ENCODE peak calls at places on chromosomes 3 and 15, in seven cellular contexts. One of them, this sample, is unnamed.

GRCh38 chr15:96737408-96737807 is 406.9 kb downstream of the NR2F2 start:
- DNase-seq in stimulated activated naive B cell treated with anti-CD40 and anti-IgM and Interleukin-4, amounts not matched to agents 10 μg/mL and 1 μg/mL and 100 μg/mL, for 72 hours: no peak
- DNase-seq in K562: no peak
- DNase-seq in lower leg skin: no peak
- DNase-seq in Calu3: no peak
- DNase-seq in stimulated activated CD8-positive, alpha-beta memory T cell treated with anti-CD3 and anti-CD28 coated beads, Interleukin-2, amount 100 ng/mL, for 48 hours: no peak
- DNase-seq in NCI-H524 treated with DMSO at 0.1 percent for 48 hours: no peak
- DNase-seq in this sample: no peak

GRCh38 chr3:63015614-63016016 is 140.4 kb upstream of the CADPS start:
- DNase-seq in NCI-H524 treated with DMSO at 0.1 percent for 48 hours: peak
- DNase-seq in stimulated activated CD8-positive, alpha-beta memory T cell treated with anti-CD3 and anti-CD28 coated beads, Interleukin-2, amount 100 ng/mL, for 48 hours: no peak
- DNase-seq in K562: peak
- DNase-seq in lower leg skin: no peak
- DNase-seq in Calu3: no peak
- DNase-seq in stimulated activated naive B cell treated with anti-CD40 and anti-IgM and Interleukin-4, amounts not matched to agents 10 μg/mL and 1 μg/mL and 100 μg/mL, for 72 hours: no peak
- DNase-seq in this sample: no peak

GRCh38 chr3:46542801-46543201 is 23.3 kb downstream of the LRRC2 start:
- DNase-seq in NCI-H524 treated with DMSO at 0.1 percent for 48 hours: no peak
- DNase-seq in K562: peak
- DNase-seq in Calu3: no peak
- DNase-seq in lower leg skin: peak
- DNase-seq in stimulated activated naive B cell treated with anti-CD40 and anti-IgM and Interleukin-4, amounts not matched to agents 10 μg/mL and 1 μg/mL and 100 μg/mL, for 72 hours: no peak
- DNase-seq in stimulated activated CD8-positive, alpha-beta memory T cell treated with anti-CD3 and anti-CD28 coated beads, Interleukin-2, amount 100 ng/mL, for 48 hours: no peak
- DNase-seq in this sample: no peak

GRCh38 chr3:33919312-33919711 is 120.9 kb downstream of the PDCD6IP start:
- DNase-seq in Calu3: no peak
- DNase-seq in NCI-H524 treated with DMSO at 0.1 percent for 48 hours: no peak
- DNase-seq in stimulated activated naive B cell treated with anti-CD40 and anti-IgM and Interleukin-4, amounts not matched to agents 10 μg/mL and 1 μg/mL and 100 μg/mL, for 72 hours: no peak
- DNase-seq in stimulated activated CD8-positive, alpha-beta memory T cell treated with anti-CD3 and anti-CD28 coated beads, Interleukin-2, amount 100 ng/mL, for 48 hours: no peak
- DNase-seq in lower leg skin: no peak
- DNase-seq in K562: no peak
- DNase-seq in this sample: no peak

GRCh38 chr3:99895706-99896441 is 78.2 kb downstream of the CMSS1 start:
- DNase-seq in lower leg skin: no peak
- DNase-seq in NCI-H524 treated with DMSO at 0.1 percent for 48 hours: no peak
- DNase-seq in stimulated activated CD8-positive, alpha-beta memory T cell treated with anti-CD3 and anti-CD28 coated beads, Interleukin-2, amount 100 ng/mL, for 48 hours: no peak
- DNase-seq in K562: peak
- DNase-seq in Calu3: no peak
- DNase-seq in stimulated activated naive B cell treated with anti-CD40 and anti-IgM and Interleukin-4, amounts not matched to agents 10 μg/mL and 1 μg/mL and 100 μg/mL, for 72 hours: no peak
- DNase-seq in this sample: no peak

GRCh38 chr3:72814308-72814707 is 33.9 kb downstream of the SHQ1 start:
- DNase-seq in NCI-H524 treated with DMSO at 0.1 percent for 48 hours: no peak
- DNase-seq in K562: no peak
- DNase-seq in Calu3: no peak
- DNase-seq in lower leg skin: no peak
- DNase-seq in stimulated activated naive B cell treated with anti-CD40 and anti-IgM and Interleukin-4, amounts not matched to agents 10 μg/mL and 1 μg/mL and 100 μg/mL, for 72 hours: no peak
- DNase-seq in stimulated activated CD8-positive, alpha-beta memory T cell treated with anti-CD3 and anti-CD28 coated beads, Interleukin-2, amount 100 ng/mL, for 48 hours: no peak
- DNase-seq in this sample: no peak

GRCh38 chr3:125069968-125070745 is 14.4 kb upstream of the HEG1 start:
- DNase-seq in stimulated activated CD8-positive, alpha-beta memory T cell treated with anti-CD3 and anti-CD28 coated beads, Interleukin-2, amount 100 ng/mL, for 48 hours: no peak
- DNase-seq in lower leg skin: no peak
- DNase-seq in stimulated activated naive B cell treated with anti-CD40 and anti-IgM and Interleukin-4, amounts not matched to agents 10 μg/mL and 1 μg/mL and 100 μg/mL, for 72 hours: no peak
- DNase-seq in K562: no peak
- DNase-seq in NCI-H524 treated with DMSO at 0.1 percent for 48 hours: no peak
- DNase-seq in Calu3: no peak
- DNase-seq in this sample: no peak

GRCh38 chr3:49794431-49794830 is 5.2 kb downstream of the CDHR4 start:
- DNase-seq in NCI-H524 treated with DMSO at 0.1 percent for 48 hours: no peak
- DNase-seq in stimulated activated naive B cell treated with anti-CD40 and anti-IgM and Interleukin-4, amounts not matched to agents 10 μg/mL and 1 μg/mL and 100 μg/mL, for 72 hours: no peak
- DNase-seq in Calu3: no peak
- DNase-seq in K562: no peak
- DNase-seq in stimulated activated CD8-positive, alpha-beta memory T cell treated with anti-CD3 and anti-CD28 coated beads, Interleukin-2, amount 100 ng/mL, for 48 hours: no peak
- DNase-seq in lower leg skin: no peak
- DNase-seq in this sample: no peak

GRCh38 chr15:38843736-38844590 is 279.3 kb upstream of the RASGRP1 start:
- DNase-seq in NCI-H524 treated with DMSO at 0.1 percent for 48 hours: no peak
- DNase-seq in K562: no peak
- DNase-seq in Calu3: no peak
- DNase-seq in stimulated activated naive B cell treated with anti-CD40 and anti-IgM and Interleukin-4, amounts not matched to agents 10 μg/mL and 1 μg/mL and 100 μg/mL, for 72 hours: no peak
- DNase-seq in lower leg skin: no peak
- DNase-seq in stimulated activated CD8-positive, alpha-beta memory T cell treated with anti-CD3 and anti-CD28 coated beads, Interleukin-2, amount 100 ng/mL, for 48 hours: no peak
- DNase-seq in this sample: no peak

GRCh38 chr15:88657326-88658069 is 18.7 kb downstream of the ISG20 start:
- DNase-seq in lower leg skin: no peak
- DNase-seq in stimulated activated CD8-positive, alpha-beta memory T cell treated with anti-CD3 and anti-CD28 coated beads, Interleukin-2, amount 100 ng/mL, for 48 hours: no peak
- DNase-seq in stimulated activated naive B cell treated with anti-CD40 and anti-IgM and Interleukin-4, amounts not matched to agents 10 μg/mL and 1 μg/mL and 100 μg/mL, for 72 hours: no peak
- DNase-seq in K562: peak
- DNase-seq in NCI-H524 treated with DMSO at 0.1 percent for 48 hours: peak
- DNase-seq in Calu3: peak
- DNase-seq in this sample: peak

GRCh38 chr15:64837502-64837901 is 4.2 kb upstream of the PLEKHO2 start:
- DNase-seq in stimulated activated CD8-positive, alpha-beta memory T cell treated with anti-CD3 and anti-CD28 coated beads, Interleukin-2, amount 100 ng/mL, for 48 hours: no peak
- DNase-seq in K562: no peak
- DNase-seq in stimulated activated naive B cell treated with anti-CD40 and anti-IgM and Interleukin-4, amounts not matched to agents 10 μg/mL and 1 μg/mL and 100 μg/mL, for 72 hours: no peak
- DNase-seq in Calu3: no peak
- DNase-seq in NCI-H524 treated with DMSO at 0.1 percent for 48 hours: no peak
- DNase-seq in lower leg skin: no peak
- DNase-seq in this sample: no peak

GRCh38 chr15:36278219-36278618 is 301.2 kb upstream of the CDIN1 start:
- DNase-seq in stimulated activated naive B cell treated with anti-CD40 and anti-IgM and Interleukin-4, amounts not matched to agents 10 μg/mL and 1 μg/mL and 100 μg/mL, for 72 hours: no peak
- DNase-seq in stimulated activated CD8-positive, alpha-beta memory T cell treated with anti-CD3 and anti-CD28 coated beads, Interleukin-2, amount 100 ng/mL, for 48 hours: no peak
- DNase-seq in lower leg skin: no peak
- DNase-seq in Calu3: no peak
- DNase-seq in K562: peak
- DNase-seq in NCI-H524 treated with DMSO at 0.1 percent for 48 hours: no peak
- DNase-seq in this sample: no peak

GRCh38 chr15:51030649-51031316 is 63.9 kb downstream of the TNFAIP8L3 start:
- DNase-seq in lower leg skin: peak
- DNase-seq in Calu3: no peak
- DNase-seq in NCI-H524 treated with DMSO at 0.1 percent for 48 hours: no peak
- DNase-seq in K562: no peak
- DNase-seq in stimulated activated CD8-positive, alpha-beta memory T cell treated with anti-CD3 and anti-CD28 coated beads, Interleukin-2, amount 100 ng/mL, for 48 hours: no peak
- DNase-seq in stimulated activated naive B cell treated with anti-CD40 and anti-IgM and Interleukin-4, amounts not matched to agents 10 μg/mL and 1 μg/mL and 100 μg/mL, for 72 hours: no peak
- DNase-seq in this sample: peak

GRCh38 chr3:44110643-44111042 is 131.0 kb upstream of the TOPAZ1 start:
- DNase-seq in stimulated activated CD8-positive, alpha-beta memory T cell treated with anti-CD3 and anti-CD28 coated beads, Interleukin-2, amount 100 ng/mL, for 48 hours: no peak
- DNase-seq in K562: no peak
- DNase-seq in lower leg skin: no peak
- DNase-seq in NCI-H524 treated with DMSO at 0.1 percent for 48 hours: no peak
- DNase-seq in stimulated activated naive B cell treated with anti-CD40 and anti-IgM and Interleukin-4, amounts not matched to agents 10 μg/mL and 1 μg/mL and 100 μg/mL, for 72 hours: no peak
- DNase-seq in Calu3: no peak
- DNase-seq in this sample: no peak

GRCh38 chr15:82129769-82130168 is 84.0 kb upstream of the MEX3B start:
- DNase-seq in NCI-H524 treated with DMSO at 0.1 percent for 48 hours: no peak
- DNase-seq in K562: no peak
- DNase-seq in Calu3: no peak
- DNase-seq in lower leg skin: no peak
- DNase-seq in stimulated activated naive B cell treated with anti-CD40 and anti-IgM and Interleukin-4, amounts not matched to agents 10 μg/mL and 1 μg/mL and 100 μg/mL, for 72 hours: no peak
- DNase-seq in stimulated activated CD8-positive, alpha-beta memory T cell treated with anti-CD3 and anti-CD28 coated beads, Interleukin-2, amount 100 ng/mL, for 48 hours: no peak
- DNase-seq in this sample: no peak

GRCh38 chr15:75225951-75226732 is 24.5 kb downstream of the C15orf39 start:
- DNase-seq in stimulated activated naive B cell treated with anti-CD40 and anti-IgM and Interleukin-4, amounts not matched to agents 10 μg/mL and 1 μg/mL and 100 μg/mL, for 72 hours: no peak
- DNase-seq in K562: no peak
- DNase-seq in stimulated activated CD8-positive, alpha-beta memory T cell treated with anti-CD3 and anti-CD28 coated beads, Interleukin-2, amount 100 ng/mL, for 48 hours: no peak
- DNase-seq in lower leg skin: no peak
- DNase-seq in Calu3: no peak
- DNase-seq in NCI-H524 treated with DMSO at 0.1 percent for 48 hours: no peak
- DNase-seq in this sample: no peak

GRCh38 chr3:194305356-194306108 is 45.6 kb downstream of the CPN2 start:
- DNase-seq in Calu3: no peak
- DNase-seq in stimulated activated CD8-positive, alpha-beta memory T cell treated with anti-CD3 and anti-CD28 coated beads, Interleukin-2, amount 100 ng/mL, for 48 hours: no peak
- DNase-seq in lower leg skin: no peak
- DNase-seq in stimulated activated naive B cell treated with anti-CD40 and anti-IgM and Interleukin-4, amounts not matched to agents 10 μg/mL and 1 μg/mL and 100 μg/mL, for 72 hours: no peak
- DNase-seq in NCI-H524 treated with DMSO at 0.1 percent for 48 hours: peak
- DNase-seq in K562: no peak
- DNase-seq in this sample: peak

GRCh38 chr3:117756580-117756979 is 1047.0 kb downstream of the TUSC7 start:
- DNase-seq in lower leg skin: no peak
- DNase-seq in stimulated activated naive B cell treated with anti-CD40 and anti-IgM and Interleukin-4, amounts not matched to agents 10 μg/mL and 1 μg/mL and 100 μg/mL, for 72 hours: no peak
- DNase-seq in K562: no peak
- DNase-seq in stimulated activated CD8-positive, alpha-beta memory T cell treated with anti-CD3 and anti-CD28 coated beads, Interleukin-2, amount 100 ng/mL, for 48 hours: no peak
- DNase-seq in NCI-H524 treated with DMSO at 0.1 percent for 48 hours: peak
- DNase-seq in Calu3: no peak
- DNase-seq in this sample: no peak

GRCh38 chr3:146165370-146165769 is 4.4 kb upstream of the PLOD2 start:
- DNase-seq in NCI-H524 treated with DMSO at 0.1 percent for 48 hours: no peak
- DNase-seq in stimulated activated naive B cell treated with anti-CD40 and anti-IgM and Interleukin-4, amounts not matched to agents 10 μg/mL and 1 μg/mL and 100 μg/mL, for 72 hours: no peak
- DNase-seq in stimulated activated CD8-positive, alpha-beta memory T cell treated with anti-CD3 and anti-CD28 coated beads, Interleukin-2, amount 100 ng/mL, for 48 hours: no peak
- DNase-seq in K562: no peak
- DNase-seq in lower leg skin: no peak
- DNase-seq in Calu3: no peak
- DNase-seq in this sample: no peak

GRCh38 chr15:88654430-88655102 is 15.8 kb downstream of the ISG20 start:
- DNase-seq in NCI-H524 treated with DMSO at 0.1 percent for 48 hours: no peak
- DNase-seq in stimulated activated naive B cell treated with anti-CD40 and anti-IgM and Interleukin-4, amounts not matched to agents 10 μg/mL and 1 μg/mL and 100 μg/mL, for 72 hours: no peak
- DNase-seq in lower leg skin: no peak
- DNase-seq in stimulated activated CD8-positive, alpha-beta memory T cell treated with anti-CD3 and anti-CD28 coated beads, Interleukin-2, amount 100 ng/mL, for 48 hours: no peak
- DNase-seq in K562: no peak
- DNase-seq in Calu3: no peak
- DNase-seq in this sample: peak